ENCODE peak calls at places on chromosomes 7 and 10, in five cellular contexts. D is HEK293T, B is GM12878, R is NT2/D1, J is HepG2. C is an unnamed sample.

GRCh38 chr10:92844746-92845145 is 3.6 kb upstream of the EXOC6 start:
- DNase-seq in D (no peak), B (no peak), J (no peak), R (no peak), C (no peak)

GRCh38 chr10:124315599-124316270 is 103.0 kb downstream of the OAT start:
- DNase-seq in R (no peak), J (no peak), D (no peak), B (no peak), C (no peak)

GRCh38 chr7:15459018-15459621 is 102.7 kb downstream of the AGMO start:
- DNase-seq in B (no peak), J (no peak), R (no peak), D (peak; percentile 6), C (no peak)

GRCh38 chr10:101236376-101237079 is 7.3 kb upstream of the LBX1 start:
- DNase-seq in R (no peak), J (no peak), B (no peak), D (no peak), C (peak; percentile 83)

GRCh38 chr7:55150709-55151108 is 131.9 kb downstream of the EGFR start:
- DNase-seq in B (no peak), R (no peak), J (no peak), D (no peak), C (no peak)

GRCh38 chr7:105648561-105649401 is 67.5 kb upstream of the EFCAB10 start:
- DNase-seq in D (no peak), R (no peak), B (no peak), J (peak; percentile 65), C (no peak)

GRCh38 chr7:117995850-117996650 is 122.8 kb upstream of the CTTNBP2 start:
- DNase-seq in R (no peak), B (no peak), J (no peak), D (no peak), C (no peak)

GRCh38 chr7:123538897-123539296 is 4.5 kb upstream of the IQUB start:
- DNase-seq in B (no peak), J (no peak), R (no peak), D (no peak), C (no peak)

GRCh38 chr7:158957507-158957900 is 101.1 kb downstream of the DYNC2I1 start:
- DNase-seq in J (no peak), B (no peak), D (no peak), R (no peak), C (no peak)

GRCh38 chr10:104339469-104340098 is 1.3 kb upstream of the ITPRIP start:
- DNase-seq in R (no peak), B (no peak), J (peak; percentile 56), D (no peak), C (peak; percentile 42)

GRCh38 chr7:114085313-114085591 is 166.4 kb upstream of the PPP1R3A start:
- DNase-seq in D (no peak), B (no peak), R (no peak), J (no peak), C (no peak)

GRCh38 chr7:158864507-158864820 is 8.1 kb downstream of the DYNC2I1 start:
- DNase-seq in B (no peak), D (no peak), J (no peak), R (no peak), C (no peak)

GRCh38 chr10:122861724-122862161 is 16.1 kb upstream of the CUZD1 start:
- DNase-seq in J (no peak), R (no peak), D (no peak), B (no peak), C (no peak)

GRCh38 chr10:100509241-100509640 is 10.4 kb downstream of the SEC31B start:
- DNase-seq in R (no peak), J (no peak), D (no peak), B (no peak), C (no peak)

GRCh38 chr7:95886501-95887090 is 114.2 kb downstream of the DYNC1I1 start:
- DNase-seq in J (peak; percentile 35), D (no peak), R (no peak), B (no peak), C (no peak)

GRCh38 chr10:97140887-97141745 is 44.6 kb downstream of the SLIT1 start:
- DNase-seq in B (no peak), R (no peak), J (no peak), D (no peak), C (no peak)

GRCh38 chr10:116122126-116122525 is 150.9 kb downstream of the GFRA1 start:
- DNase-seq in R (no peak), D (no peak), J (no peak), B (no peak), C (no peak)

GRCh38 chr10:127939786-127940330 is 33.0 kb downstream of the PTPRE start:
- DNase-seq in R (no peak), B (no peak), D (no peak), J (no peak), C (no peak)

GRCh38 chr10:28661035-28661434 is 16.3 kb upstream of the BAMBI start:
- DNase-seq in R (no peak), J (no peak), D (no peak), B (no peak), C (no peak)

GRCh38 chr10:79266543-79267312 is 80.5 kb upstream of the PPIF start:
- DNase-seq in B (peak; percentile 81), R (no peak), J (no peak), D (no peak), C (no peak)

GRCh38 chr10:971150-971542 is 17.1 kb upstream of the GTPBP4 start:
- DNase-seq in D (no peak), R (no peak), B (no peak), J (no peak), C (no peak)

GRCh38 chr7:98956937-98957336 is 78.6 kb downstream of the TRRAP start:
- DNase-seq in D (no peak), J (no peak), B (no peak), R (no peak), C (no peak)

GRCh38 chr10:18666810-18667209 is 7.6 kb downstream of the ARL5B start:
- DNase-seq in B (no peak), D (no peak), J (peak; percentile 36), R (no peak), C (no peak)

GRCh38 chr7:43071604-43072003 is 40.8 kb upstream of the HECW1 start:
- DNase-seq in B (no peak), D (no peak), J (no peak), R (peak; percentile 60), C (peak; percentile 69)

GRCh38 chr10:24438800-24439199 is 229.9 kb downstream of the KIAA1217 start:
- DNase-seq in D (no peak), J (no peak), R (no peak), B (no peak), C (no peak)

GRCh38 chr7:85186083-85186520 is 754 bp downstream of the SEMA3D start:
- DNase-seq in B (no peak), R (peak; percentile 27), D (peak; percentile 42), J (no peak), C (peak; percentile 63)

GRCh38 chr10:21161647-21162046 is 264.5 kb upstream of the NEBL start:
- DNase-seq in R (peak; percentile 52), B (no peak), J (no peak), D (no peak), C (no peak)

DNA sequence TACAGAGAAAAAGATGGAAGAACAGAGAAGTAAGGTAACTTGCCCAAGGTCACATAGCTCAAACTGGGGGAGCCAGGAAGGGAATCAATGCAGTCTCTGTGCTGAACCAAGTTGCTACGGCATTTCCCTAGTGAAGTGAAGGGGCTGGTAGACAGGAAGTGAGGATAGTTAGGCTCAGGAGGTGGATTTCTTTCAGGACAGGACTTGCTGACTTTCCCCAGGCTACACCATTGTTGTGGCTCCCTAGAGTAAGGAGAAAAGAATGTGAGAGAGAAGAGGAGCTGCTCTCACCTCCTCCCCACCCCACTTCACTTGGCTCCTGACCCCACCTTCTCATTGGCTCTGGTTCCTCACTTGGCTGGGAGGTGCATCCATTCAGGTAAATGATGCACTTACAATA is 316.9 kb downstream of the INHBA start:
- DNase-seq in D (no peak), R (peak; percentile 54), B (no peak), J (no peak), C (no peak)
- TF ChIP-seq SUZ12 in D (no peak), R (no peak), B (no peak), J (no peak), C (no peak)

DNA sequence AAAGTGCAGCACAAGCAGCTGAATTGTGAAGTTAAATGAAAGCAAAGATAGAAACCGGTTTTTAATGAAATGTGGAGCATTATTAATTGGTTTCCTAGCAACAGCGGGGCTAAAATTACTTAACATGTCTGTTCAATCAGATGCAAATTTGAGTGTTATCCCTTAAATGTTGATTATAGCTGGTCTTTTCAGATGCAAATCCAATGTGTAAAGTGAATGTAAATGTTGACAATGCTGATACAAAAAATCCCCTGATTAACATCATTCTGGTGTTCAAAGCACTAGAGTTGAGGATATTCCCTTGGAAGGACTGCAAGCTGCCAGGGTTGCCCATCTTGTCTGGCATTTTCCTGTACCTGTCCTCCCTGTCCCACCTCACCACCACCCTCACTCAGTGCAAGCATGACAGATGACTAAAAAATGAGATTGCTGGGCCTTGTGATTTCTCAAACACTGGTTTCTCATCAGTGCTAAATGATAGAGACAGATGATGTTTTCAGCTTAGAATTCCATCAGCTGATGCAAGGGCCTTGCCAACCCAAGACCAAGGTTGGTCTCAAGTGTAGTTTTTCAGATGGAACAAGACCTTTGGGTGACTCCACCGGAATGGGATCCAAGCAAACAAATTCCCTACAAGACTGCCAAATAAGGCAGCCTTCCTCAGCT is 55.1 kb downstream of the JAZF1 start:
- DNase-seq in B (no peak), J (no peak), D (no peak), R (peak; percentile 35), C (no peak)
- TF ChIP-seq SUZ12 in B (no peak), J (no peak), D (no peak), R (no peak), C (no peak)

GRCh38 chr7:37368540-37368939 is 80.1 kb downstream of the ELMO1 start:
- DNase-seq in B (no peak), J (no peak), D (no peak), R (no peak), C (no peak)
- TF ChIP-seq SUZ12 in B (no peak), J (no peak), D (no peak), R (no peak), C (no peak)

GRCh38 chr7:16604054-16604453 is 41.5 kb downstream of the ANKMY2 start:
- DNase-seq in R (no peak), D (no peak), J (peak; percentile 10), B (no peak), C (no peak)
- TF ChIP-seq SUZ12 in R (no peak), D (no peak), J (no peak), B (no peak), C (no peak)

DNA sequence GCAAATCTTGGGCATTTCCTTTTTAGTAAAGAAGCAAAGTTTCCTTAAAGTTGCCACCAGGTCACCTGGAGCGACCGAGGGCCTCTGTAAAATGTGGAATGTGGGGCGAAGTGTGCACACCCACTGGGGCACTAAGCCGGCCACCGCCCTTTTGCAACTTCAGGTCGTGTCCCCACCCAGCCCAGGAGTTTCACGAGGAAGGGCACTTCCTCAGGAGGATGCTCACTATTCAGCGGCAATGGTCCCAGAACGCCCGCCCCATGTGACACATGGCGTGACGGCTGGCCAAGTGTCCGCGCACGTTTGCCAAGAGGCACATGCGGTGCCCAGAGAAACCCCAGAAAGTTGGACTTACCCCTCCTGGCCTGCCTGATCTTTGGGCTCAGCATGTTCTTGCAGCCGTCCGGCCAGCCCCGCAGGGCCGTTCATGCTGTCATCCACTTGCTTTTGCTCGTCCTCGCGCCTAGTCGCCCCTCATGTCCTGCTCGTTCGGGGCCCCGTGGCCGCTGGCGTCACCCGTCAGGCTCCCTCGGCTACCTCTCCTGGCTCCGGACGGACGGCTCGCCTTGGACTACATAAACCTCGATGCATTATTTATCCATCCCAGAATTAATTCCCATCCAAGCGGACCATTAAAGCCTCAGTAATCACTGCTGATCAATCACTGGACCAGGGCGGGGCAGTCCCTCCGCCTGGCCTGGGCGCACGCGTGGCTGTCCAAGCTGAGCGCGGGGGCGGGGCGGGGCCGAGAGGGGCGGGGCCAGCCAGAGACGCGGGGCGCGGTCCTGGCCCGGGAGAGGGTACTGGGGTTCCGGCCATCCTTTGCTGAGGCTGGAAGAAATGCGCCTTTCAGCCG is at the start of gene ARHGAP22:
- DNase-seq in J (no peak), R (no peak), D (peak; percentile 66), B (no peak), C (peak; percentile 79)
- TF ChIP-seq SUZ12 in J (no peak), R (no peak), D (no peak), B (no peak), C (no peak)